ENCODE peak calls at places on chromosomes 1 and 21, in five cellular contexts. Z is GM23338, V is hepatocyte, W is DND-41, Y is PC-3. G is an unnamed sample.

GRCh38 chr1:39729030-39729429 is 9.7 kb upstream of the PPIE start:
- DNase-seq in Z (no peak), V (no peak), W (no peak), Y (peak), G (no peak)

GRCh38 chr1:219798283-219799030 is 129.9 kb downstream of the SLC30A10 start:
- DNase-seq in Z (no peak), V (no peak), W (no peak), Y (peak), G (no peak)

GRCh38 chr1:202692959-202693555 is 17.2 kb downstream of the SYT2 start:
- DNase-seq in Z (peak), V (peak), W (peak), Y (peak), G (peak)

GRCh38 chr1:68331117-68331865 is 99.0 kb upstream of the WLS start:
- DNase-seq in Z (no peak), V (no peak), W (no peak), Y (peak), G (no peak)

GRCh38 chr1:112325504-112325903 is 70.5 kb upstream of the CTTNBP2NL start:
- DNase-seq in Z (peak), V (peak), W (no peak), Y (no peak), G (no peak)

GRCh38 chr1:153652795-153653507 is 5.6 kb upstream of the SNAPIN start:
- DNase-seq in Z (no peak), V (peak), W (no peak), Y (peak), G (no peak)

GRCh38 chr1:23371987-23372386 is 2.4 kb upstream of the ZNF436 start:
- DNase-seq in Z (peak), V (no peak), W (no peak), Y (no peak), G (no peak)

GRCh38 chr1:106879538-106879937 is 176.9 kb upstream of the PRMT6 start:
- DNase-seq in Z (peak), V (peak), W (no peak), Y (no peak), G (no peak)

GRCh38 chr1:201709564-201710295 is 119.2 kb upstream of the IPO9 start:
- DNase-seq in Z (peak), V (peak), W (peak), Y (peak), G (no peak)

DNA sequence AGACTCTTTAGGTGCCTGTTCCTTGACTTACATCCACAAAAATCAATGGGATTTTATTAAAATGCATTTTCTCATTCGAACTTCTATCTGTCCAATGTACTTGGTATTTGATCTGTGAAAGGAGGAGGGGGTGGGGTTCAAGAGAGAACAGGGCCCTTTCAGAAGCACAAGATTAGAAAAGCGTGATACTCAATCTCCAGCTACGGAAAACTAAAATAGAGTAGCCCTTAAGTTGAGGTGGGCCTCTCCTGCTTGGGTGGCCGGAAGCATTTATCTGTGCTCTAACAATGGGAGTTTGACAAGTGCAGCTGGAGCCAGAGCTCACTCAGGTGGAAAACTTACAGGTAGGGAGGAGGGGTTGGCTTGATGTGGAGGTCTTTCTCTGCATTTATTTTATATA is 462 bp upstream of the RXRG start:
- DNase-seq in Z (peak), V (no peak), W (no peak), Y (no peak), G (no peak)
- TF ChIP-seq EZH2 in Z (no peak), V (no peak), W (no peak), Y (no peak), G (no peak)

GRCh38 chr1:227428803-227429202 is 110.5 kb upstream of the CDC42BPA start:
- DNase-seq in Z (peak), V (peak), W (no peak), Y (peak), G (no peak)

GRCh38 chr1:227427411-227427810 is 109.1 kb upstream of the CDC42BPA start:
- DNase-seq in Z (no peak), V (no peak), W (no peak), Y (no peak), G (no peak)

GRCh38 chr1:227424159-227424680 is 105.9 kb upstream of the CDC42BPA start:
- DNase-seq in Z (no peak), V (no peak), W (no peak), Y (no peak), G (no peak)

GRCh38 chr1:227429447-227430359 is 111.4 kb upstream of the CDC42BPA start:
- DNase-seq in Z (no peak), V (no peak), W (no peak), Y (no peak), G (no peak)

GRCh38 chr1:227424948-227425347 is 106.7 kb upstream of the CDC42BPA start:
- DNase-seq in Z (no peak), V (no peak), W (no peak), Y (no peak), G (no peak)
- H3K4me3 ChIP-seq in Z (no peak), V (no peak), W (no peak), Y (no peak), G (no peak)

DNA sequence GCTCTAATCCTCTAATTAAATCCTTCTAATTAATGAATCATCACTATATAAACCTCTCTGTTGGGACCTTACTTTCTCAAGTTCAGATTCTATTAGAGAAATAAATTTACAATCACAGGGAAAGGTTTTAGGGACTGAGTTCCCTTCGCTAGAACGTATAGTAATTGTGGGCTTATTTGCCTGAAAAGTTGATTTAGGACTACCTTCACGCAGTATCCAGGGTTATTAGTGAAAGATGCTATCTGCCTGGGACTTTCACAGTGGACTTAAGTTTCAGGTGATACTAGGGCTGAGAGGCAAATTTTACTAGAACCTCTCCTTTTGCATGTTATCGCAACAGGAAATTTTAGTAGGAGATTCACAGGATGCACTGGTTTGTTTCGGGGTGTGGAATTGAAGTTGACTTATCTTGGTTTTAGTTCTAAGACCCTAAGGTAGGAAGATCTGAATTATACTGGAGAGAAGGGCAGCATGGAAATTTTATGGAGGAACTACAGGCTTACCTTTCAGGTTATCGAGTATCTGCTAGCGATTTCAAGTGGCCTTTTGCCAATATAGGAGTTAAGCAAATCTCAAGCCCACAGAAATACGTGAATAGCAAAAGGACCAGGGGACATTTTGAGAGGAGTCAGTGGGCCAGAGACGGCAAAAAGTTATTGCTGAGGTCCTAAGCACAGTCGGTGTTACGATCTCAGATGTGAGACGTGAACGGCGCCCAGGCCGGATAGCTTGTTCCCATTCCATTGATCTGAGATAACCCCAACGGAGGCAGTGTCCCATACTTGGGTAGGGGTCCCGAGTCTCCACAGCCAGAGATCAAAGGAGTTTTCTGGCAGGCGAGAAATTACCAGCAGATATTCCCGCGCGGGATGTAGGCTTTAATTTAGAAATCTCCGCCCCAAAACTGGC is 749 bp upstream of the GNAI3 start:
- DNase-seq in Z (peak), V (peak), W (no peak), Y (peak), G (no peak)
- TF ChIP-seq EZH2 in Z (no peak), V (no peak), W (no peak), Y (no peak), G (no peak)

GRCh38 chr21:42526379-42526727 is 12.7 kb downstream of the SLC37A1 start:
- DNase-seq in Z (no peak), V (peak), W (no peak), Y (no peak), G (no peak)

GRCh38 chr21:42525676-42526378 is 12.2 kb downstream of the SLC37A1 start:
- DNase-seq in Z (no peak), V (no peak), W (no peak), Y (no peak), G (no peak)

GRCh38 chr21:42523941-42524340 is 10.3 kb downstream of the SLC37A1 start:
- DNase-seq in Z (no peak), V (peak), W (no peak), Y (peak), G (no peak)

GRCh38 chr21:42524341-42525227 is 10.9 kb downstream of the SLC37A1 start:
- DNase-seq in Z (peak), V (peak), W (no peak), Y (peak), G (peak)

DNA sequence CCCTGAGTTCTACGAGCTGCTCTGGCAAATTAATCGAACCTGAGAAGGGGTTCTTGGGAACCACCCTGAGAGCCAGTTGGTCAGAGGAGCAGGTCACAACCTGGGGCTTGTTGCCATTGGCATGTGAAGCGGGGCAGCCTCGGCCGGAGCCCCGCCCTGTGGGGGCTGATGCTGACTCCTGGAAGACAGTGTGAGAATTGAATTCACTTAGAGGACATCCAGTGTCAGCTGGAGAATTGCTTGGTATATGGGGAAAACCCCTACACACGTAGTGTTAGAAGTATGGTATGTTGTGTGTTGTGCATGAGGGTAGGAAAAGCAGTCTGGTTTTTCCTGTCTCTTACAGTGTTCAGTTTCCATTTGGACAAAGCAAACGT is 11.6 kb downstream of the SLC37A1 start:
- DNase-seq in Z (peak), V (peak), W (no peak), Y (no peak), G (no peak)
- H3K4me3 ChIP-seq in Z (peak), V (no peak), W (no peak), Y (no peak), G (peak)

GRCh38 chr1:77057994-77058585 is 161.1 kb downstream of the PIGK start:
- DNase-seq in Z (peak), V (no peak), W (no peak), Y (no peak), G (no peak)

GRCh38 chr1:77056525-77056924 is 162.7 kb downstream of the PIGK start:
- DNase-seq in Z (no peak), V (no peak), W (no peak), Y (peak), G (no peak)

GRCh38 chr1:77063118-77063517 is 156.1 kb downstream of the PIGK start:
- DNase-seq in Z (peak), V (no peak), W (no peak), Y (peak), G (no peak)

DNA sequence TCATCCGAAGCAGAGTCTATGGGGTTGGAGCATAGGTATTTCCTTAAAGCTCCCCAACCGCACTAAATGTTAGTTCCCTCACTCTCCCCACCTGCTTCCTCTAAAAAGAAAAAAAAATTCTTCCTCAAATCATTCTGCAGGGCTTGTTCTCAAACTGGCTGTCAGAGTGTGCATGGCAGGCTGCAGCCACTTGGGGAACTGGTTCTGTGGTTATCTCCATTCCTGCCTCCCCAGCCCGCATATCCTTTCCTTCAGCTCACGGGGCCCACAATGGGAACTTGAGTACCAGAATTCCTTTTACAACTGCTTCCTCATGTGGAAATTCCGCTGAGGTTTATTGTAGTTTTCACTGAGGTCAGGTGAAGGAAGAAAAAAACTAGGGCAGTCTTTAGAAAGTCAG is 159.2 kb downstream of the PIGK start:
- DNase-seq in Z (peak), V (no peak), W (no peak), Y (peak), G (no peak)
- TF ChIP-seq EZH2 in Z (no peak), V (no peak), W (no peak), Y (no peak), G (no peak)

GRCh38 chr1:151143986-151144385 is 2.4 kb downstream of the SEMA6C start:
- DNase-seq in Z (peak), V (no peak), W (no peak), Y (no peak), G (no peak)
- H3K4me3 ChIP-seq in Z (peak), V (no peak), W (no peak), Y (no peak), G (no peak)

GRCh38 chr1:6785721-6786505 is 659 bp downstream of the CAMTA1 start:
- DNase-seq in Z (peak), V (peak), W (peak), Y (peak), G (no peak)

GRCh38 chr1:6783956-6784559 is 1.2 kb upstream of the CAMTA1 start:
- DNase-seq in Z (peak), V (no peak), W (no peak), Y (peak), G (no peak)

GRCh38 chr1:6785318-6785712 is at the start of gene CAMTA1:
- DNase-seq in Z (no peak), V (no peak), W (no peak), Y (no peak), G (no peak)

GRCh38 chr1:6783221-6783620 is 2.0 kb upstream of the CAMTA1 start:
- DNase-seq in Z (no peak), V (no peak), W (no peak), Y (no peak), G (no peak)

DNA sequence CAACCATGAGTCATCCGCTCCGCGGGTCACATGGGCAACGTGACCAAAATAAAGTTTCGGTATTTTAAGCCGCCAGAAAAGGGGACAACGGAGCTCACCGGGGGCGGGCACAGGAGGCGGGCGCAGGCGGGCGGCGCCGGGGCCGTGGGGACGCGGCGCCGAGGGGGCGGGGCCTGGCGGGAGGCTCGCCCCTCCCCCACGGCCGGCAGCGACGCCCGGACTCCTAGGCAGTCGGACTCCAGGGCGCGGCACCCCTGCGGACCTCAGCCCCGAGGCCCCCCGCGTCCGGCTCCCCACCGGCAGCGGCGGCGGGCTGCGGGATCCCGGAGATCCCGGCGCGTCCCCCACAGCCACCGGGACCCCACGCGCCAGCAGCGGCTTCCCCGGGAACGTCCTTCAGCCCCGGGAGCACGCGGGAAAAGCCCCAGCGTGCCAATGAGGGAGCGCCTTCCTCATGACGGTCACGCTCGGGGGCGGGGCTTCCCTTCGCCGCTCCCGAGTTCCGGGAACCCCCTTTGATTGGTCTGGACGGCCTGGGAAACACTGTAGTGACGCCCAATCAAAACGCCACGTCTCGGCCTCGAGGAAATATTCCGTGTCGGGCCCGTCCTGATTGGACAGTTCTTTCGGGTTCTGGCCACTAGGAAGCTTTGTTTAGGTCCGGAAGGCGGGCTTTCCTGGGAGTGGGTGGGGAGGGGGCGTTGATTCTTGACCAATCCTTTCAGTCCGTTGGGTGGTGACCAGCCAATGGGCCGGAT is 515 bp upstream of the CAMTA1 start:
- DNase-seq in Z (peak), V (peak), W (peak), Y (peak), G (peak)
- TF ChIP-seq EZH2 in Z (no peak), V (no peak), W (no peak), Y (no peak), G (no peak)

GRCh38 chr1:229300099-229300757 is 29.3 kb downstream of the RAB4A start:
- DNase-seq in Z (no peak), V (no peak), W (no peak), Y (peak), G (no peak)
- H3K4me3 ChIP-seq in Z (no peak), V (no peak), W (no peak), Y (no peak), G (no peak)